ENCODE peak calls at places on chromosomes 7 and 10, in five cellular contexts. U is effector memory CD4-positive, alpha-beta T cell; V is GM23248; A is MM.1S; P is mammary epithelial cell. B is an unnamed sample.

GRCh38 chr10:117373848-117374505 is 1.3 kb downstream of the PDZD8 start:
- DNase-seq in U (peak; percentile 26), V (peak; percentile 84), A (no peak), P (peak; percentile 57), B (peak; percentile 45)

GRCh38 chr7:2015251-2015871 is 217.4 kb downstream of the MAD1L1 start:
- DNase-seq in U (no peak), V (no peak), A (no peak), P (no peak), B (no peak)

GRCh38 chr10:49359349-49360231 is 36.3 kb downstream of the DRGX start:
- DNase-seq in U (no peak), V (peak; percentile 38), A (no peak), P (no peak), B (no peak)

GRCh38 chr10:117627561-117627960 is 85.0 kb downstream of the EMX2 start:
- DNase-seq in U (no peak), V (no peak), A (no peak), P (no peak), B (no peak)

GRCh38 chr7:111029574-111030357 is 61.2 kb upstream of the LRRN3 start:
- DNase-seq in U (no peak), V (peak; percentile 55), A (peak; percentile 40), P (no peak), B (no peak)

GRCh38 chr7:87570178-87570577 is 30.5 kb downstream of the ABCB1 start:
- DNase-seq in U (no peak), V (peak; percentile 78), A (no peak), P (peak; percentile 64), B (no peak)

GRCh38 chr10:18423058-18423637 is 228.2 kb downstream of the NSUN6 start:
- DNase-seq in U (no peak), V (no peak), A (no peak), P (no peak), B (no peak)

GRCh38 chr10:75623310-75623940 is 192.0 kb downstream of the LRMDA start:
- DNase-seq in U (no peak), V (no peak), A (no peak), P (no peak), B (no peak)

GRCh38 chr7:117993377-117994003 is 120.2 kb upstream of the CTTNBP2 start:
- DNase-seq in U (no peak), V (peak; percentile 21), A (peak; percentile 65), P (peak; percentile 46), B (no peak)

GRCh38 chr10:70676511-70676910 is 4.2 kb downstream of the ADAMTS14 start:
- DNase-seq in U (no peak), V (no peak), A (no peak), P (no peak), B (no peak)

GRCh38 chr7:94266278-94266677 is 128.4 kb upstream of the COL1A2 start:
- DNase-seq in U (no peak), V (peak; percentile 70), A (no peak), P (peak; percentile 24), B (peak; percentile 3)

GRCh38 chr7:74625446-74625845 is 32.1 kb upstream of the GTF2I start:
- DNase-seq in U (no peak), V (peak; percentile 84), A (peak; percentile 14), P (no peak), B (no peak)

GRCh38 chr7:157017149-157017548 is 6.7 kb upstream of the MNX1 start:
- DNase-seq in U (no peak), V (no peak), A (no peak), P (no peak), B (no peak)

GRCh38 chr7:25922296-25922695 is 229.7 kb upstream of the NFE2L3 start:
- DNase-seq in U (no peak), V (no peak), A (no peak), P (peak; percentile 86), B (no peak)

GRCh38 chr7:108402865-108403264 is 53.4 kb downstream of the NRCAM start:
- DNase-seq in U (no peak), V (peak; percentile 36), A (no peak), P (peak; percentile 61), B (no peak)

GRCh38 chr10:43957267-43958070 is 308.8 kb upstream of the ZNF32 start:
- DNase-seq in U (no peak), V (no peak), A (no peak), P (no peak), B (no peak)

GRCh38 chr7:135170223-135170997 is at the start of gene CYREN:
- DNase-seq in U (peak; percentile 77), V (peak; percentile 97), A (peak; percentile 99), P (peak; percentile 94), B (peak; percentile 90)

DNA sequence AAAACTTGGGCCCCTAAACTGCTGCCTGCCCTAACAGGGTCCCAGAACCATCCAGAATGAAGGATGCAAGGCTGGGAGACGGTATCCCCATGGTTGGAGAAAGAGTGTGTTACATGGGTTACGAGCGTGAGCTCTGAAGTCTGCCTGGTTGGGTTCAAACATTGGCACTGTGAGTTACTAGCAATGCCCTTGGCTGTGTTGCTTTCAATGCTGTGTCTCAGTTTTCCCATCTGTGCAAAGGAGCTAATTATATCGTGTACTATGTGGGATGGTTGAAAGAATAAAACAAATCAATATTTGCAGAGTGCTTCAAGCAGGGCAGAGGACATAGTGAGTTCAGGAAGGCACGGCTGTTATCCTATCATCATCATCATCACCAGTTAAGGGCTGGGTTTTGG is 114.7 kb downstream of the ZMIZ1 start:
- DNase-seq in U (no peak), V (no peak), A (no peak), P (no peak), B (no peak)
- H3K4me1 ChIP-seq in U (no peaks in the 10 kb centered on the region), V (peaks cover 47% of the 10 kb centered on the region), A (no peaks in the 10 kb centered on the region), P (peaks cover 62% of the 10 kb centered on the region), B (peaks cover 48% of the 10 kb centered on the region)

DNA sequence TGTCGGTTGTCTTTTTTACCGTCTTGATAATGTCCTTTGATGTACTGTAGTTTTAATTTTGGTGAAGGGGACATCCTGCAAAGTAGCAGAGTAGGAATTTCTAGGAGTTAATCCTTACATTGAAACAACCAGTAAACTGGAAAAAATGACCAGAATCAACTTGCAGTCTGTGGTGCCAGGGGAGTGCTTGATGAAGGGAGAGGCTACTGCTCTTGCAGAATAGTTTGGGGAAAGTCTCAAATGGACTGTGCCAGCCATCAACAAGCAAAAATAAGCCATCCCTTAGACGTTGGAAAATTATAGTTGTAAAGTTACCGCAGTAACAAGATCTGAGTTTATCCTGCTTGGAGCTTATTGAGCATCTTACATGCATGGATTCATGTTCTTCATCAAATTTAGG is 32.4 kb downstream of the TRIM24 start:
- DNase-seq in U (no peak), V (no peak), A (no peak), P (no peak), B (no peak)
- H3K4me1 ChIP-seq in U (no peaks in the 10 kb centered on the region), V (no peaks in the 10 kb centered on the region), A (no peaks in the 10 kb centered on the region), P (no peaks in the 10 kb centered on the region), B (peaks cover 4% of the 10 kb centered on the region)

GRCh38 chr7:129779602-129780256 is 168.2 kb downstream of the NRF1 start:
- DNase-seq in U (no peak), V (peak; percentile 52), A (peak; percentile 76), P (peak; percentile 82), B (no peak)
- H3K4me1 ChIP-seq in U (peaks cover 55% of the 10 kb centered on the region), V (no peaks in the 10 kb centered on the region), A (peaks cover 17% of the 10 kb centered on the region), P (peaks cover 7% of the 10 kb centered on the region), B (peaks cover 28% of the 10 kb centered on the region)

GRCh38 chr10:93475227-93475626 is 6.9 kb downstream of the MYOF start:
- DNase-seq in U (no peak), V (no peak), A (no peak), P (peak; percentile 30), B (no peak)

GRCh38 chr10:93473161-93473560 is 9.0 kb downstream of the MYOF start:
- DNase-seq in U (no peak), V (no peak), A (no peak), P (no peak), B (no peak)

GRCh38 chr10:93475871-93476270 is 6.3 kb downstream of the MYOF start:
- DNase-seq in U (no peak), V (peak; percentile 74), A (no peak), P (peak; percentile 89), B (no peak)

GRCh38 chr10:93471110-93471651 is 11.0 kb downstream of the MYOF start:
- DNase-seq in U (no peak), V (peak; percentile 97), A (no peak), P (peak; percentile 90), B (no peak)

DNA sequence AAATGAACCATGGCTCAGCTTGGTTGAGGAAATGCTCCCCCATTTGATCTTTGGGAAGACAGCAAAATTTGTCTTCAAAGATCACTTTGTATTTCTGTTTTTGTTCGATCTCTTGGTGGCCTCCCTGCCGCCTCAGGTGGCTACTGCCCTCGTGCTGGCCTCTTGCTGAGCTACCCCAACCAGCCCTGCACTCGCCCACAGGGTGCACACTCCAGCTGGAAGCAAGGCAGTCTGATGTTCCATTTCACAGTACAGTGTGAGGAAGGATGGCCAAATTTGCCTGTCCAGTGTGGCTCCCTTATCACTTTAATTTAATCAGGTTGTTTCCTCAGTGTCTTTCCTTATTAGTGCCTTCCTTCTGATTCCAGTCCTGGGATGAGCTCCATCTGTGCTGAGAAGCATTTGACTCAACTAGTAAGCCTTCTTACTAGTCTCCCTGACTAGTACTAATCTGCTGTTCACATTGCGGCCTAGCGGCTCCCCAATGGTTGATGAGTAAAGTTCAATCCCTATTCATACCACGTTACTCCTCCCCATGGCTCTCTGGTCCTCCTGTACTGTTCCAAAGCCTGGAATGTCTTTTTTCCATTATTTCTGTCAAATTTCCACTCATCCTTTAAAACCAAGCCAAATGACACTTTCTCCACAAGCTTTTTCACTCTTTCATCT is 8.2 kb downstream of the MYOF start:
- DNase-seq in U (no peak), V (peak; percentile 68), A (no peak), P (no peak), B (no peak)
- H3K4me1 ChIP-seq in U (no peaks in the 10 kb centered on the region), V (peaks cover 72% of the 10 kb centered on the region), A (no peaks in the 10 kb centered on the region), P (peaks cover 85% of the 10 kb centered on the region), B (no peaks in the 10 kb centered on the region)

DNA sequence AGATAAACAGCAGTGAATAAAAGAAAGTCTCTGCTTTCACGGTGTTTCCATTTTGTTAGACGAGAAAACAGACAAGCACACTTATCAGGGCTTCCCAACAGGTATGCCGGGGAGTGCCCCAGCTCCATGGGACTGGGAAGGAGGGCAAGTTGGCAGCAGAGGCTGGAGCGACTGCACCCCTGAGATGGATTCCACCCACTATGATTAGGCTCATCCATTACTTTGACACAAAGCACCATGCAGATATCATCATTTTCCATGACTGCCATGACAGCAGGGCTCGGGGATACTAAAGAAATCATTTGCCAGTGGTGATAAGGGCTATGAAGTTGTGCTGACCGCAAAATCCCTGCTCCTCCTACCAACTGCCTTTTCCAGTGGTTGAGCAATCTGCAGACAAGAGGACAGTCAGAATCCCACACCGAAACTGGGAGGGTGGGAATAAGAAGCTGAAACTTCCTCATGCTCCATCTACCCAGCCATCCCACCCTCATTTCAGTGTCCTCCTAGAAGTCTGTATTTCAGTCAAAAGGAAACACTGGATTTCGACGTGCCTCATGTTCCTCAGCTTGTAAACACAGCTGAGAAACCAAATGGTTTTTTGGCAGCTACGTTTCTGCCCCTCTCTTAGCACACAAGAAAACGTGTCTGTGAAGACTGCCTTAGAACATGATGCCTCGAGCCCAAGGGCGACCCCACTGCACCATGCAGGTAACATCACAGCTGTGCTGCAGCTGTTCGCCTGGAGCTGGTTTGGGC is 15.5 kb downstream of the CREB3L2 start:
- DNase-seq in U (no peak), V (peak; percentile 91), A (no peak), P (peak; percentile 68), B (peak; percentile 38)
- H3K4me1 ChIP-seq in U (peaks cover 4% of the 10 kb centered on the region), V (peaks cover 78% of the 10 kb centered on the region), A (peaks cover 94% of the 10 kb centered on the region), P (peaks cover 48% of the 10 kb centered on the region), B (peaks cover 37% of the 10 kb centered on the region)

DNA sequence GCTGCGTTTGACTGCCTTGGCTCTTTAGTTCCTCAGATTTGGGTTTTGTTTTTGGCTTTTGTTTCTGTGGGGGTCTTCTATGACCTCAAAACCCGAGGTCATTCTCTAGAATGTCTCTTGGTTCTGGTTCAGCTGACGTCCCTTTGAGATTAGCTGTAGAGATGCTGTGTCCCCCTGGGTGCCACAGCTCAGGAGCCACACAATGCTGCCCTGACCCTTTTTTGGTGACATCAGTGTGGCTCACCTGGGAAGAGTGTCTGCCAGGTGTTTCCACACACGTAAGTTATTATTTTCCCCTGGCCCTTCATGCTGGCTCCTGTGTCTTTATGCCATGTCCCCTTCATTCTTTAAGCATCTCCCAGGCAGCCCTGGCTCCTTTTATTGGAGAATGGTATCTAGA is 89.8 kb upstream of the DDC start:
- DNase-seq in U (no peak), V (no peak), A (no peak), P (no peak), B (no peak)
- H3K4me1 ChIP-seq in U (peaks cover 6% of the 10 kb centered on the region), V (peaks cover 33% of the 10 kb centered on the region), A (peaks cover 36% of the 10 kb centered on the region), P (peaks cover 25% of the 10 kb centered on the region), B (peaks cover 79% of the 10 kb centered on the region)

B was measured in gastrocnemius medialis.